ENCODE peak calls at places on chromosomes 16 and 17, in seven cellular contexts. H is right cardiac atrium, A is HCT116, E is neuronal stem cell, M is foreskin keratinocyte, B is A549, Y is ascending aorta. R is an unnamed sample.

GRCh38 chr16:4767872-4768548 is 1.0 kb upstream of the ZNF500 start:
- DNase-seq in H (no peak), A (peak; percentile 8), E (no peak), M (no peak), B (no peak), Y (no peak), R (no peak)

GRCh38 chr17:65191805-65192740 is 54.9 kb downstream of the RGS9 start:
- DNase-seq in H (no peak), A (peak; percentile 18), E (no peak), M (peak; percentile 78), B (peak; percentile 43), Y (no peak), R (no peak)

GRCh38 chr17:73872816-73873215 is 228.6 kb upstream of the SDK2 start:
- DNase-seq in H (no peak), A (no peak), E (no peak), M (no peak), B (no peak), Y (no peak), R (no peak)

GRCh38 chr16:20747030-20747816 is 5.6 kb upstream of the THUMPD1 start:
- DNase-seq in H (no peak), A (peak; percentile 22), E (no peak), M (no peak), B (no peak), Y (no peak), R (no peak)

GRCh38 chr16:81723098-81723723 is 55.9 kb upstream of the PLCG2 start:
- DNase-seq in H (no peak), A (peak; percentile 92), E (peak; percentile 82), M (peak; percentile 71), B (peak; percentile 89), Y (no peak), R (no peak)

GRCh38 chr17:62740066-62740465 is 68.0 kb downstream of the MARCHF10 start:
- DNase-seq in H (no peak), A (no peak), E (no peak), M (no peak), B (no peak), Y (no peak), R (no peak)

GRCh38 chr16:19599968-19600716 is 44.6 kb downstream of the VPS35L start:
- DNase-seq in H (no peak), A (no peak), E (no peak), M (no peak), B (no peak), Y (no peak), R (no peak)

GRCh38 chr16:72560617-72561016 is 388.7 kb upstream of the PMFBP1 start:
- DNase-seq in H (no peak), A (no peak), E (no peak), M (no peak), B (no peak), Y (no peak), R (no peak)

GRCh38 chr17:44197980-44198720 is 1.5 kb downstream of the ATXN7L3 start:
- DNase-seq in H (no peak), A (peak; percentile 57), E (no peak), M (peak; percentile 62), B (peak; percentile 75), Y (no peak), R (no peak)

GRCh38 chr17:14359251-14359939 is 58.5 kb downstream of the HS3ST3B1 start:
- DNase-seq in H (no peak), A (no peak), E (no peak), M (no peak), B (no peak), Y (no peak), R (no peak)

GRCh38 chr16:55499281-55499680 is 9.6 kb upstream of the LPCAT2 start:
- DNase-seq in H (no peak), A (no peak), E (no peak), M (no peak), B (no peak), Y (no peak), R (no peak)

GRCh38 chr17:57899822-57900221 is 50.0 kb upstream of the MRPS23 start:
- DNase-seq in H (peak; percentile 81), A (no peak), E (no peak), M (no peak), B (no peak), Y (no peak), R (no peak)

GRCh38 chr17:79888009-79888540 is 48.8 kb upstream of the CBX4 start:
- DNase-seq in H (no peak), A (no peak), E (no peak), M (no peak), B (no peak), Y (no peak), R (no peak)

GRCh38 chr17:79887451-79887991 is 48.3 kb upstream of the CBX4 start:
- DNase-seq in H (no peak), A (no peak), E (no peak), M (no peak), B (no peak), Y (no peak), R (no peak)

GRCh38 chr17:79888811-79889634 is 49.8 kb upstream of the CBX4 start:
- DNase-seq in H (no peak), A (no peak), E (no peak), M (no peak), B (no peak), Y (no peak), R (no peak)

GRCh38 chr17:79878346-79878745 is 39.1 kb upstream of the CBX4 start:
- DNase-seq in H (no peak), A (no peak), E (no peak), M (no peak), B (no peak), Y (no peak), R (no peak)

DNA sequence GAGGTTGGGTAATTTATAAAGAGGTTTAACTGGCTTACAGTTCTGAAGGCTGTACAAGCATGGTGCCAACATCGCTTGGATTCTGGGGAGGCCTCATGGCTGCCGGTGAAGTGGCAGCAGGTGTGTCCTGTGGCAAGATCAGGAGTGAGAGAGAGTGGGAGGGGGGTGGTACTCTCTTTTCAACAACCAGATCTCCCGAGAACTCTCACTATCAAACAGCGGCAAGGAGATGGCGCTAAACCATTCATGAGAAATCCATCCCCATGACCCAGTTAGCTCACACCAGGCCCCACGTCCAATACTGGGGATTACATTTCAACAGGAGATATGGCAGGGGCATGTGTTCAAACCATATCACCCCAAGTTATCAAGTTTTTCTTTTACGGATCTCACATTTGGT is 44.0 kb upstream of the CBX4 start:
- DNase-seq in H (no peak), A (no peak), E (no peak), M (no peak), B (no peak), Y (no peak), R (no peak)
- H3K27ac ChIP-seq in H (no peak overlapping the region), A (no peak overlapping the region), E (no peak overlapping the region), M (no peak overlapping the region), B (no peak overlapping the region), Y (no peak overlapping the region), R (no peak overlapping the region)

GRCh38 chr17:18248811-18249210 is 9.7 kb downstream of the FLII start:
- DNase-seq in H (no peak), A (no peak), E (no peak), M (no peak), B (no peak), Y (no peak), R (no peak)
- H3K27ac ChIP-seq in H (peak overlapping the region; percentile 54), A (peak overlapping the region; percentile 19), E (no peak overlapping the region), M (no peak overlapping the region), B (no peak overlapping the region), Y (peak overlapping the region; percentile 48), R (peak overlapping the region; percentile 14)

GRCh38 chr16:58013201-58013956 is 12.2 kb downstream of the USB1 start:
- DNase-seq in H (no peak), A (no peak), E (no peak), M (no peak), B (no peak), Y (no peak), R (no peak)
- H3K27ac ChIP-seq in H (no peak overlapping the region), A (no peak overlapping the region), E (no peak overlapping the region), M (no peak overlapping the region), B (no peak overlapping the region), Y (no peak overlapping the region), R (no peak overlapping the region)

GRCh38 chr17:7833011-7833794 is 814 bp upstream of the KDM6B start:
- DNase-seq in H (peak; percentile 67), A (no peak), E (no peak), M (no peak), B (no peak), Y (no peak), R (no peak)
- H3K27ac ChIP-seq in H (peak overlapping the region; percentile 92), A (no peak overlapping the region), E (no peak overlapping the region), M (no peak overlapping the region), B (peak overlapping the region; percentile 76), Y (peak overlapping the region; percentile 98), R (peak overlapping the region; percentile 100)

DNA sequence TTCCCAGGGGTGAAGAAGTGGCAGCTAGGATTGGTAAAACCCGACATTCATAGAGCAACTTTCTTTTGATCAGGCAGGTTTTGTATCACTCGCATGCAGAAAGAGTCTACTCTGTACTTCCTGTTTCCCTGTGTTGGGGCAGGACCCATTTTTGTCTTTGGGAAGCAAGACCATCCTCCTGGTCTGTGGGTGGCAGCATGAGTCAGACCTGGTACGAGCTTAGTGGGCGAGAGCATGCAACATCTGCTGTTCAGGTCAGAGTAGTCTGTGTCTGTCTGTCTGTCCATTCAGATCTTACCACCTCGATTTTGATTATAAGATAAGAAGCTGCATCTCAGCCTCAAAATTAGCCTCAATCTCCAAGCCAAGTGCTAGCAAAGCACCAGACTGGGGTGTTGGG is 111.0 kb downstream of the XYLT1 start:
- DNase-seq in H (no peak), A (no peak), E (no peak), M (peak; percentile 50), B (no peak), Y (no peak), R (no peak)
- H3K27ac ChIP-seq in H (no peak overlapping the region), A (no peak overlapping the region), E (no peak overlapping the region), M (no peak overlapping the region), B (no peak overlapping the region), Y (no peak overlapping the region), R (no peak overlapping the region)

GRCh38 chr16:9977333-9977897 is 204.8 kb downstream of the GRIN2A start:
- DNase-seq in H (no peak), A (no peak), E (no peak), M (no peak), B (no peak), Y (no peak), R (no peak)

GRCh38 chr16:9976641-9977040 is 205.6 kb downstream of the GRIN2A start:
- DNase-seq in H (no peak), A (no peak), E (no peak), M (no peak), B (no peak), Y (no peak), R (no peak)

GRCh38 chr16:9978160-9978725 is 204.0 kb downstream of the GRIN2A start:
- DNase-seq in H (no peak), A (no peak), E (no peak), M (no peak), B (no peak), Y (no peak), R (no peak)

GRCh38 chr16:9980981-9981380 is 201.2 kb downstream of the GRIN2A start:
- DNase-seq in H (no peak), A (no peak), E (no peak), M (no peak), B (no peak), Y (no peak), R (no peak)
- H3K27ac ChIP-seq in H (no peak overlapping the region), A (no peak overlapping the region), E (no peak overlapping the region), M (no peak overlapping the region), B (no peak overlapping the region), Y (no peak overlapping the region), R (no peak overlapping the region)